ENCODE peak calls at places on chromosomes 7 and 10, in five cellular contexts. One of them, this sample, is unnamed. For H3K27me3 and H3K36me3, the result is how much of the 10 kb centered on the place peaks cover.

GRCh38 chr10:25017247-25017590 is 807 bp downstream of the THNSL1 start:
- DNase-seq in tibial artery: no peak
- DNase-seq in endothelial cell of umbilical vein: no peak
- DNase-seq in HCT116: no peak
- DNase-seq in osteoblast: no peak
- DNase-seq in this sample: no peak

GRCh38 chr10:34753014-34753757 is 61.9 kb downstream of the PARD3 start:
- DNase-seq in tibial artery: no peak
- DNase-seq in endothelial cell of umbilical vein: no peak
- DNase-seq in HCT116: no peak
- DNase-seq in osteoblast: no peak
- DNase-seq in this sample: no peak

GRCh38 chr7:44318296-44318695 is 7.1 kb downstream of the CAMK2B start:
- DNase-seq in tibial artery: no peak
- DNase-seq in endothelial cell of umbilical vein: no peak
- DNase-seq in HCT116: no peak
- DNase-seq in osteoblast: no peak
- DNase-seq in this sample: no peak

GRCh38 chr10:132146941-132147915 is 39.5 kb upstream of the DPYSL4 start:
- DNase-seq in tibial artery: no peak
- DNase-seq in endothelial cell of umbilical vein: no peak
- DNase-seq in HCT116: no peak
- DNase-seq in osteoblast: no peak
- DNase-seq in this sample: no peak

GRCh38 chr10:26755443-26755903 is 58.0 kb downstream of the PDSS1 start:
- DNase-seq in tibial artery: no peak
- DNase-seq in endothelial cell of umbilical vein: peak
- DNase-seq in HCT116: peak
- DNase-seq in osteoblast: no peak
- DNase-seq in this sample: peak

GRCh38 chr7:135001390-135002165 is 15.3 kb downstream of the AGBL3 start:
- DNase-seq in tibial artery: no peak
- DNase-seq in endothelial cell of umbilical vein: no peak
- DNase-seq in HCT116: no peak
- DNase-seq in osteoblast: no peak
- DNase-seq in this sample: no peak

GRCh38 chr10:117165557-117166419 is 27.7 kb upstream of the VAX1 start:
- DNase-seq in tibial artery: no peak
- DNase-seq in endothelial cell of umbilical vein: peak
- DNase-seq in HCT116: peak
- DNase-seq in osteoblast: peak
- DNase-seq in this sample: no peak

GRCh38 chr10:119325131-119325530 is 117.8 kb downstream of the GRK5 start:
- DNase-seq in tibial artery: no peak
- DNase-seq in endothelial cell of umbilical vein: no peak
- DNase-seq in HCT116: no peak
- DNase-seq in osteoblast: peak
- DNase-seq in this sample: no peak

GRCh38 chr7:101357433-101357832 is 5.2 kb upstream of the COL26A1 start:
- DNase-seq in tibial artery: no peak
- DNase-seq in endothelial cell of umbilical vein: no peak
- DNase-seq in HCT116: no peak
- DNase-seq in osteoblast: peak
- DNase-seq in this sample: no peak

GRCh38 chr7:66013938-66014337 is 31.9 kb upstream of the GUSB start:
- DNase-seq in tibial artery: peak
- DNase-seq in endothelial cell of umbilical vein: peak
- DNase-seq in HCT116: peak
- DNase-seq in osteoblast: peak
- DNase-seq in this sample: no peak

GRCh38 chr7:36244429-36244828 is 91.4 kb downstream of the EEPD1 start:
- DNase-seq in tibial artery: peak
- DNase-seq in endothelial cell of umbilical vein: no peak
- DNase-seq in HCT116: no peak
- DNase-seq in osteoblast: no peak
- DNase-seq in this sample: no peak
- H3K4me3 ChIP-seq in tibial artery: no peak
- H3K4me3 ChIP-seq in endothelial cell of umbilical vein: no peak
- H3K4me3 ChIP-seq in HCT116: no peak
- H3K4me3 ChIP-seq in osteoblast: no peak
- H3K4me3 ChIP-seq in this sample: no peak

GRCh38 chr10:76628801-76629200 is 1008.8 kb downstream of the KCNMA1 start:
- DNase-seq in tibial artery: no peak
- DNase-seq in endothelial cell of umbilical vein: no peak
- DNase-seq in HCT116: no peak
- DNase-seq in osteoblast: no peak
- DNase-seq in this sample: no peak
- H3K27me3 ChIP-seq in tibial artery: under half
- H3K27me3 ChIP-seq in endothelial cell of umbilical vein: under half
- H3K27me3 ChIP-seq in HCT116: under half
- H3K27me3 ChIP-seq in osteoblast: under half
- H3K27me3 ChIP-seq in this sample: under half

DNA sequence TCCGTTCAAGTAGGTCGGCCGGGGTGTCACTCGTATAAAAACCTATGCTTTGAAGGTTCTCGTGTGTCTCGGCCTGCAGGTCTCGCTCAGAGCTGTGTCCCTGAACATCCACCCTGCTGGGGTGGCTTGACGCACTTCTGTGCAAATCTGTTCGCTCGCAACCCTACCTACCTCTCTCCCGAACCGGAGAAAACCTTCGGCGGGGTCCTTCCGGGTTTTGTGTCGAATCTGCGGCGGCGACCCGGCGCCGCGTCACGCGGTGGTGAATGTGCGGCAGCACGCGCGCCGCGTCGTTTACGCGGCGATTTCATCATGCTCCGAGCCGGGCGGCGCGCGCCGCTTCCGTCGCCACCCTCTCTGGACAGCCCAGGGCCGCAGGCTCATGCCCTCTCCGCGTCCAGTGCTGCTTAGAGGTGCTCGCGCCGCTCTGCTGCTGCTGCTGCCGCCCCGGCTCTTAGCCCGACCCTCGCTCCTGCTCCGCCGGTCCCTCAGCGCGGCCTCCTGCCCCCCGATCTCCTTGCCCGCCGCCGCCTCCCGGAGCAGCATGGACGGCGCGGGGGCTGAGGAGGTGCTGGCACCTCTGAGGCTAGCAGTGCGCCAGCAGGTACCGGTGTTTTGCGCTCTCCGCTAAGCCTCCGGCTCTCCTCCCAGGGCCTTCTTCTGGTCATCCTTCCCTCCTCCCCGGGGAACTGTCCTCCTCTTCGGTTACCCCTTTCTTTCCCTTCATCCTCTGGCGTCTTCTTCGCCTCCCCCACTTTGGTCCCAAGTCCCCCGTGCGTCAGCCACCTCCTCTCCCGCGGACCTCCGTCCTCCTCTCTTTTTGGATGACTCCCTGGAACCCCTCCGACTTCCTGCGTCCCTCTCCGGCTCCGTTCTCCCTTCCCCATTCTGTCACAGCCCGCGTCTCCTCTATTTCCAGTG is at the start of gene GARS1:
- DNase-seq in tibial artery: peak
- DNase-seq in endothelial cell of umbilical vein: peak
- DNase-seq in HCT116: peak
- DNase-seq in osteoblast: peak
- DNase-seq in this sample: peak
- H3K36me3 ChIP-seq in tibial artery: under half
- H3K36me3 ChIP-seq in endothelial cell of umbilical vein: under half
- H3K36me3 ChIP-seq in HCT116: under half
- H3K36me3 ChIP-seq in osteoblast: under half
- H3K36me3 ChIP-seq in this sample: under half

GRCh38 chr7:26950854-26951253 is 86.5 kb upstream of the SKAP2 start:
- DNase-seq in tibial artery: no peak
- DNase-seq in endothelial cell of umbilical vein: no peak
- DNase-seq in HCT116: no peak
- DNase-seq in osteoblast: no peak
- DNase-seq in this sample: no peak
- H3K4me3 ChIP-seq in tibial artery: no peak
- H3K4me3 ChIP-seq in endothelial cell of umbilical vein: no peak
- H3K4me3 ChIP-seq in HCT116: no peak
- H3K4me3 ChIP-seq in osteoblast: no peak
- H3K4me3 ChIP-seq in this sample: no peak